ENCODE peak calls at places on chromosomes 16 and 17, in five cellular contexts. V is GM13977, Q is cardiac fibroblast, A is epithelial cell of esophagus, F is adrenal gland. P is an unnamed sample.

GRCh38 chr16:19170043-19170655 is 2.1 kb downstream of the SYT17 start:
- DNase-seq in F (no peak), A (no peak), Q (no peak), V (no peak), P (no peak)

GRCh38 chr16:5012887-5013286 is 20.8 kb downstream of the NAGPA start:
- DNase-seq in A (no peak), Q (no peak), V (no peak), F (no peak), P (no peak)

GRCh38 chr16:84117482-84117843 is 721 bp upstream of the MBTPS1 start:
- DNase-seq in F (peak; percentile 16), A (peak; percentile 29), Q (peak; percentile 63), V (peak; percentile 58), P (no peak)

GRCh38 chr16:10871157-10871991 is 5.6 kb upstream of the CIITA start:
- DNase-seq in V (peak; percentile 64), Q (peak; percentile 75), A (peak; percentile 85), F (peak; percentile 64), P (no peak)

GRCh38 chr17:58279016-58279671 is 1.6 kb downstream of the MPO start:
- DNase-seq in F (peak; percentile 29), A (no peak), V (no peak), Q (peak; percentile 46), P (no peak)

GRCh38 chr17:15463363-15463762 is 4.1 kb downstream of the CDRT4 start:
- DNase-seq in A (peak; percentile 11), F (no peak), V (no peak), Q (peak; percentile 40), P (no peak)

GRCh38 chr17:32111141-32111771 is 31.0 kb upstream of the RHOT1 start:
- DNase-seq in V (no peak), A (peak; percentile 55), F (peak; percentile 57), Q (peak; percentile 69), P (no peak)

GRCh38 chr16:14489460-14489859 is 140.6 kb downstream of the PARN start:
- DNase-seq in Q (no peak), F (peak; percentile 67), V (no peak), A (no peak), P (no peak)

GRCh38 chr17:50769884-50770283 is 2.6 kb upstream of the ANKRD40CL start:
- DNase-seq in V (no peak), F (no peak), A (no peak), Q (no peak), P (no peak)

GRCh38 chr16:19265531-19265930 is 20.0 kb upstream of the CLEC19A start:
- DNase-seq in Q (no peak), A (no peak), V (no peak), F (no peak), P (no peak)

GRCh38 chr17:3866269-3866668 is 20.2 kb upstream of the NCBP3 start:
- DNase-seq in V (no peak), A (no peak), Q (no peak), F (no peak), P (no peak)

GRCh38 chr17:4840893-4841242 is 7.7 kb downstream of the MINK1 start:
- DNase-seq in V (no peak), A (no peak), F (no peak), Q (no peak), P (no peak)

GRCh38 chr17:40436631-40437030 is 6.6 kb upstream of the IGFBP4 start:
- DNase-seq in A (no peak), V (no peak), Q (no peak), F (no peak), P (no peak)

GRCh38 chr16:71449020-71449419 is 7.2 kb upstream of the TLE7 start:
- DNase-seq in F (no peak), A (no peak), V (no peak), Q (no peak), P (no peak)

GRCh38 chr17:61409301-61410099 is 9.9 kb downstream of the TBX2 start:
- DNase-seq in F (peak; percentile 73), A (peak; percentile 69), V (peak; percentile 79), Q (peak; percentile 69), P (peak; percentile 48)
- TF ChIP-seq CTCF in F (no peak), A (peak; percentile 33), V (peak; percentile 64), Q (peak; percentile 25), P (peak; percentile 57)

GRCh38 chr17:39236981-39237441 is 11.3 kb upstream of the STAC2 start:
- DNase-seq in V (no peak), Q (no peak), A (no peak), F (no peak), P (no peak)
- TF ChIP-seq CTCF in V (no peak), Q (no peak), A (no peak), F (no peak), P (no peak)

DNA sequence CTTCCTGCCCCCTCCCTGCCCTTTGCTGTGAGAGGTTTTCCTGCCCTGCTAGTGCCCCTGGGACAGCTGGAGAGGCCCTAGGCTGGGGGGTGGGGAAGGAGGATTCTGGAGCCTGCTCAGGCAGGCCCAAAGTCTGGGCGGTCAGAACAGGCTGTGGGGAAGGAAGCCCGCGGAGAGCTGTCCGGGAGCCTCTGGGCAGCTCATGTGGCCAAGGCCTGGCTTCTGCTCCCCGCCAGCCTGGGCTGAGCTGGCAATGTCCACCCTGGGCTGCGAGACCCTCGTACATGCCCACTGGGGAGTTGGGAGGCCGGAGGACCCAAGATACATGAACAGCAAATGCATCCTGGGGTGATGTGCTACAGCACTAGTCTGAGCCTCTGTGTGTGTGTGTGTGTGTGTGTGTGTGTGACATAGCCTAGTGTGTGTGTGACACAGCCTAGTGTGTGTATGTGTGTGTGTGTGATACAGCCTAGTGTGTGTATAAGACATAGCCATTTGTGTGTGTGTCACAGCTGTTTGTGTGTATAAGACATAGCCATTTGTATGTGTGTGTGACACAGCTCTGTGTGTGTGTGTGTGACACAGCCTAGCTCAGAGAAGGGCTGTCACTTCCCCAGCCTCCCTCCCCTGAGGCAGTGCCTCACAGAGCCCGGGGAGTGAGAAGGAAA is 201.4 kb upstream of the CIBAR2 start:
- DNase-seq in F (no peak), V (no peak), Q (no peak), A (peak; percentile 59), P (no peak)
- TF ChIP-seq CTCF in F (no peak), V (no peak), Q (no peak), A (no peak), P (no peak)

DNA sequence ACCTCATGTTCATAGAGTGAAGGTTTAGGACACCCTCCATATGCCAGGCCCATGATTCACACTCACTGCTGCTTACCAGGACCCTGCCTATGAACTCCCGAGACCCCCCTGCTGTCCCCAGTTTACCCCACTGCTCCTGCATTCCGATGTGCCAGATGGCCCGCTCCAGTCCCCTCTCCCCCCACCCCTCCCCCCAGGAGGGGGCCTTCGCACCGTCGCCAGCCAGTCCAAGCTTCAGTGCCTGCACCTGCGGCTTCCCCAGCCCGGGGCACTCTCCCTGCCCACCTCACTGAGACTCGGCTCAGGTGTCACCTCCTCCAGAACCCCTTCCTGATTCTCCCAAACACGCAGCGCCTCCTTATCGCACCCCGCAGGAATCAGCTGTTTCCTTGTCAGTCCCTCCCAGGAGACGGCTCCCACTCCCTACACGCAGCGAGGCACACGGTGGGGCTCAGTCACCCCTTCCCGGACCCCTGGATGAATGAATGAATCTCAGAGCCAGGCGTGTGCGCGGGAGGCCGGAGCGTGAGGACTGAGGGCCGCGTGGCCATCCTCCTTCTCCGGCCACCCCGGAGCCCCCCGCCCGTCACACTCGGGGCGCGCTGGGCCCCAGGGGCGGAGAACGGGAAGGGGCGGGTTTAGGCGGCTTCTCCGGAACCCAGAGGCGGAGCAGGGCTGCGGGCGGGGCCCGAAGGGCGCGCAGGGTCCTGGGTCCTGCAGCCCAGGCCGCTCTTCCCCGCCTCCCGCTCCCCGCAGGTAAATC is 1.7 kb downstream of the MYO1C start:
- DNase-seq in F (peak; percentile 54), Q (peak; percentile 40), V (peak; percentile 95), A (peak; percentile 45), P (no peak)
- TF ChIP-seq CTCF in F (no peak), Q (no peak), V (no peak), A (no peak), P (no peak)

DNA sequence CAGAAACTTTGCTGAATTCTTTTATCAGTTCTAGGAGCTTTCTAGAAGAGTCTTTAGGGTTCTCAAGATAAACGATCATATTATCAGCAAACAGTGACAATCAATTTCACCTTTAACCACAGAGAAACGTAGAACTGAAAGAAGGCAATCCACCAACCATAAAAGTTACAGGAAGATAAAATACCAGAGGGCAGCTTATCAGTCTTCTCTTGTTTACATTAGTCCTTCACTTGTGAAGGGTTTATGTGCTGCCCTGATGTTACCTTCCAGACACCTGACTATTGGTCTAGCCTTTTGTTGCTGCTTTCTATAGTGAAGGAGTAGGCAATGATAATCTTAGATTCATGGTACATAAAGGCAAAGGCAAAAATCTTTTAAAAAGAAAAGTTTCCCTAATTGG is 73.2 kb upstream of the EFCAB3 start:
- DNase-seq in V (no peak), Q (no peak), F (no peak), A (no peak), P (no peak)
- TF ChIP-seq CTCF in V (no peak), Q (no peak), F (no peak), A (no peak), P (no peak)

GRCh38 chr17:17885029-17885351 is 48.2 kb upstream of the SREBF1 start:
- DNase-seq in V (no peak), F (no peak), A (no peak), Q (no peak), P (no peak)
- TF ChIP-seq CTCF in V (no peak), F (no peak), A (no peak), Q (no peak), P (no peak)

GRCh38 chr16:56950881-56951771 is 10.6 kb upstream of the CETP start:
- DNase-seq in F (peak; percentile 54), A (peak; percentile 52), V (peak; percentile 66), Q (peak; percentile 69), P (peak; percentile 17)
- TF ChIP-seq CTCF in F (peak; percentile 59), A (peak; percentile 62), V (peak; percentile 79), Q (peak; percentile 81), P (peak; percentile 63)

DNA sequence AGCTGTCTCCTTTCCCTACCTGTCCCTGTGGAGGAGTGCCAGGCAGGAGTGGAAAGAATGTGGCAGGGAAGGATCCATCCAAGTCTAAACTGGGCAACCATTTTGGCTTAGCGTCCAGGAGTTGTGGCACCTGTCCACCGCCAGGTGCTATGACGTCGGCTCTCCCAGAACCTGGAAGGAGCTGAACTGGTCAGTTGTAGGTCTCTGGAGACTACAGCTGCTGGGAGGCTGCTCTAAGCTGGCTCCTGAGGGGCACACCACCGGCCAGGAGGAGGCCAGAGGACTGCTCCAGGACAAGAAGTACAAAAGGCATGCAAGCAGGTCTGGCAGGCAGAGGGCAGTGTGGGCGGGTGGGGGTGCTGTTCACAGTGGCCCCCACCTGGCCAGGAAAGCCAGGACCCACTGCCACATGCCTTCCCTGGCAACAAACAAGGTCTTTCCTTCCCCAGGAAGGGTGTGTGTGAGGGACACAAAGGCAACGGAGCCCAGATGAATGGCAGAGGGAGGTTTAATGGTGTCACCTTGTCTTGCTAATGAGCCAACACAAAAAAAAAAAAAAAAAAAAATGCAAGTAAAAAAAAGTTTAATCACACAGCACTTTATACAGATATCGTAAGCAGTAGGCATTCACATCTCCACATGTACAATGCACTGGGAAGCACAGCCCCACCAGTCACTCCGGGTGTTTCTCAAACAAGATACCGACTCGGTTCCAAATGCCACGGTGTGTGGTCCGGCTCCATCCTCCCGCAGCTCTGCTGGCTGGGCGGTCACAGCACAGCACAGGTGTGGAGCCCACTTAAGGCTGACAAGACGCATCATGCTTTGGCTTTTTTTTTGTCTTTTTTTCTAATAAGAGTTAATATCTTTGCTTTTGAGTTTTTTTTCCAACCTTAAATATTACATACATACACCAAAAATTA is 4.8 kb downstream of the SPHK1 start:
- DNase-seq in Q (peak; percentile 53), F (no peak), V (no peak), A (peak; percentile 41), P (no peak)
- TF ChIP-seq CTCF in Q (peak; percentile 29), F (no peak), V (no peak), A (peak; percentile 31), P (no peak)